ENCODE peak calls at places on chromosomes 2 and 18, in five cellular contexts. W is left ventricle myocardium inferior, H is OCI-LY7, Y is hepatocyte, O is aorta. Z is an unnamed sample.

GRCh38 chr2:43131051-43131889 is 95.1 kb downstream of the ZFP36L2 start:
- DNase-seq in Y (peak; percentile 91), O (peak; percentile 84), H (peak; percentile 93), W (peak; percentile 63), Z (peak; percentile 48)

GRCh38 chr2:112138143-112139032 is at the start of gene FBLN7:
- DNase-seq in O (no peak), H (no peak), Y (peak; percentile 32), W (no peak), Z (no peak)

GRCh38 chr18:903703-904102 is 968 bp upstream of the ADCYAP1 start:
- DNase-seq in W (peak; percentile 41), Y (peak; percentile 75), O (peak; percentile 88), H (no peak), Z (peak; percentile 8)

GRCh38 chr2:196131384-196131861 is 40.0 kb downstream of the STK17B start:
- DNase-seq in W (no peak), H (peak; percentile 86), O (no peak), Y (peak; percentile 28), Z (no peak)

GRCh38 chr18:35041752-35042379 is 653 bp downstream of the MAPRE2 start:
- DNase-seq in O (no peak), W (no peak), H (no peak), Y (no peak), Z (no peak)

GRCh38 chr2:3605013-3605961 is 10.4 kb downstream of the COLEC11 start:
- DNase-seq in Y (no peak), H (peak; percentile 86), W (no peak), O (peak; percentile 51), Z (no peak)

GRCh38 chr2:199405241-199405640 is 52.5 kb downstream of the SATB2 start:
- DNase-seq in H (no peak), O (no peak), Y (no peak), W (no peak), Z (no peak)

GRCh38 chr2:148969585-148970180 is 68.8 kb upstream of the LYPD6B start:
- DNase-seq in O (no peak), H (no peak), W (no peak), Y (no peak), Z (no peak)

GRCh38 chr2:216012133-216012829 is 1.1 kb downstream of the MREG start:
- DNase-seq in Y (peak; percentile 52), O (no peak), H (peak; percentile 7), W (no peak), Z (no peak)

GRCh38 chr2:3290655-3291054 is 87.0 kb downstream of the EIPR1 start:
- DNase-seq in H (no peak), O (no peak), W (no peak), Y (no peak), Z (no peak)

GRCh38 chr2:25586726-25587144 is 86.6 kb downstream of the DTNB start:
- DNase-seq in H (no peak), Y (no peak), O (no peak), W (no peak), Z (no peak)

GRCh38 chr18:57561728-57562423 is 24.6 kb downstream of the FECH start:
- DNase-seq in O (no peak), Y (peak; percentile 69), H (peak; percentile 55), W (no peak), Z (peak; percentile 0)

GRCh38 chr18:77062518-77063003 is 70.0 kb downstream of the MBP start:
- DNase-seq in Y (no peak), H (peak; percentile 77), O (no peak), W (no peak), Z (no peak)

GRCh38 chr2:202609381-202610145 is 25.2 kb upstream of the FAM117B start:
- DNase-seq in W (no peak), H (no peak), O (no peak), Y (no peak), Z (no peak)

GRCh38 chr2:172434821-172435607 is 7.6 kb downstream of the ITGA6 start:
- DNase-seq in H (peak; percentile 3), O (no peak), W (no peak), Y (no peak), Z (no peak)

GRCh38 chr2:234998404-234999211 is 46.8 kb downstream of the SH3BP4 start:
- DNase-seq in O (no peak), H (no peak), Y (peak; percentile 58), W (no peak), Z (no peak)

GRCh38 chr2:216373896-216374295 is 1.6 kb upstream of the MARCHF4 start:
- DNase-seq in H (no peak), O (no peak), Y (no peak), W (no peak), Z (no peak)

GRCh38 chr2:119112770-119113488 is 45.6 kb downstream of the C1QL2 start:
- DNase-seq in H (no peak), W (no peak), O (no peak), Y (no peak), Z (no peak)

GRCh38 chr2:129914538-129915302 is 64.7 kb upstream of the RAB6C start:
- DNase-seq in Y (no peak), O (no peak), H (no peak), W (no peak), Z (no peak)

DNA sequence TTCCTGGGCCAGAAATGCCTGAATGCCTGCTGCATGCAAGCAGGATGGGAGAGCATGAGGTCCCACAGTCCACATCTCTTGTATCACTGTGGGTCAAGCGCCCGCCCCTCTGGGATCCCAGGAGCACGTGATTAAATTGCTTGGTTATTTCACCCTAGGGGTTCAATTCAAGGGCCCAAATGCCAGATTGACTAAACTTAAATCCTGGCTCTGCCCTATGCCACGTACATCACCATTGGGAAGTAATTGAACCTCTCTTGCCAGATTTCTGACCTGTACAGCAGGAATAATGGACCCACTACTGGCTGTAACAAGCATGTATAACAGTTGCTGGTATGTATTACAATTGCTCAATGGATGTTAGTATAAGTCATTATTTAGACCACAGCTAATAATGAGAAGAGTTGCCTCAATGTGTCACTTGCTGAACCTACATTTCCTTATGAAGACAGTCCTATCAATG is 19.9 kb downstream of the FHL2 start:
- DNase-seq in O (no peak), H (no peak), W (no peak), Y (no peak), Z (no peak)
- H3K27ac ChIP-seq in O (no peak overlapping the region), H (no peak overlapping the region), W (peak overlapping the region; percentile 85), Y (no peak overlapping the region), Z (no peak overlapping the region)

GRCh38 chr18:47724186-47724975 is 206.1 kb downstream of the SMAD2 start:
- DNase-seq in W (no peak), O (no peak), H (no peak), Y (no peak), Z (no peak)
- H3K27ac ChIP-seq in W (no peak overlapping the region), O (no peak overlapping the region), H (no peak overlapping the region), Y (no peak overlapping the region), Z (no peak overlapping the region)

DNA sequence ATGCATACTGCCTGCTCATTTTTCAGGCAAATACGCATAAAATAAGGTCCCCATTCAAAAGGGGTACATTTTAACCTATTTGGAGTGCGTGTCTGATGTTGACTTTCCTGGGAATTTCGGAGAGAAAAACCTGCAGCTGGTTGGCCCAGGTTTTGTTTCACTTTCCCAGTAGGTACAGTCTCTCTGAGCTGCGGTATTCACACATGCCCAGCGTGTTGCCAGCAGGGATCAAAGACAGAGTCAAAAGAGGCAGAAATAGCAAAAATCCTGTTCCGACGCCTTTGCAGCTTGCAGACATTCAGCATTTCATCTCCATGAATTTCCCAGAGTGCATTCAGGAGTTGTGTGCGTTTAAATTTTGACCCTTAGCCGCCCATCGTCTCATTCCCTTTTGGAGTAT is 855.4 kb upstream of the CELF4 start:
- DNase-seq in W (no peak), H (no peak), Y (no peak), O (no peak), Z (no peak)
- H3K27ac ChIP-seq in W (no peak overlapping the region), H (no peak overlapping the region), Y (no peak overlapping the region), O (no peak overlapping the region), Z (no peak overlapping the region)

DNA sequence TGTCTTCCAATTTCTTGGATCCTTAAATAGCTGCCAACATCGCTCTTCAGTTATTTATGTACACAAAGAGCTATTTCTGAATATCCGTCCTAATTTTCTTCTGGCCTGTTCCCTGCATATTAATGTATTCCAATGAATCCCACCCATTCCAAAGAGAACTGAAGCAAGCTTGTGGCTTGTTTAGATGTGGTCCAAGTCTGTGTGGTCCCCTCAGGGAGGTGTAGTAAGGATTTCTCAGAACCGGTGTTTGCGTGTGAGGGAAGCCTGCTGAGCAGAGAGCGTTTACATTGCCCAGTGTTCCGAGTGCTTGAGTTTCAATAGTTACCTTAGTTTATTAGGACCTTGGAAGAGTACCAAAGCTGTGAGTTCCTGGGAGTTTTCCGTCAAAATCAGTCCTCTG is 25.1 kb upstream of the IL1R1 start:
- DNase-seq in W (no peak), H (no peak), Y (no peak), O (no peak), Z (no peak)
- H3K27ac ChIP-seq in W (peak overlapping the region; percentile 68), H (no peak overlapping the region), Y (peak overlapping the region; percentile 46), O (no peak overlapping the region), Z (no peak overlapping the region)

DNA sequence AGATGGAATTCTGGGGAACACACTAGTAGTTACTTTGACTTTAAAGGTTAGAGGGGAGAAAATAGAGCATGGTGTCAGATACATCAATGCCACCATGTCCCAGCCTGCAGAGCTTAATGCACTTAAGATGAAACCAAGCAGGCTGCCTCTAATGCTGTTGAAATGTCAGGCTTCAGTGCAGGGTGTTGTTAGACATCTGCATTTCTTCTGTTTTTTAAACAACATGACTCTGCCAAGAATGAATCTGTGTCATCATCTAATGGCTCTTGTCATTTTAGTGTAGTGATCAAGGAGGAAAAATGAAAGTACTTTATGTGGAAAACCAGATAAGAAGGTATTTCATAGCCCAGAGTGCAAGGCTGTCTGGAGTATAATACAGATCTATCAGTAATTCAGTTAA is 29.9 kb downstream of the LYPD1 start:
- DNase-seq in O (no peak), Y (no peak), W (no peak), H (no peak), Z (no peak)
- H3K27ac ChIP-seq in O (no peak overlapping the region), Y (no peak overlapping the region), W (no peak overlapping the region), H (no peak overlapping the region), Z (no peak overlapping the region)

GRCh38 chr2:217711236-217711635 is 291.6 kb downstream of the TNS1 start:
- DNase-seq in Y (no peak), O (no peak), W (no peak), H (no peak), Z (no peak)

GRCh38 chr2:217714268-217714643 is 288.5 kb downstream of the TNS1 start:
- DNase-seq in Y (no peak), W (peak; percentile 60), H (no peak), O (peak; percentile 87), Z (peak; percentile 84)

GRCh38 chr2:217715484-217715883 is 287.3 kb downstream of the TNS1 start:
- DNase-seq in W (no peak), O (no peak), Y (no peak), H (no peak), Z (no peak)

GRCh38 chr2:217712431-217712830 is 290.4 kb downstream of the TNS1 start:
- DNase-seq in W (no peak), H (no peak), Y (no peak), O (no peak), Z (no peak)

DNA sequence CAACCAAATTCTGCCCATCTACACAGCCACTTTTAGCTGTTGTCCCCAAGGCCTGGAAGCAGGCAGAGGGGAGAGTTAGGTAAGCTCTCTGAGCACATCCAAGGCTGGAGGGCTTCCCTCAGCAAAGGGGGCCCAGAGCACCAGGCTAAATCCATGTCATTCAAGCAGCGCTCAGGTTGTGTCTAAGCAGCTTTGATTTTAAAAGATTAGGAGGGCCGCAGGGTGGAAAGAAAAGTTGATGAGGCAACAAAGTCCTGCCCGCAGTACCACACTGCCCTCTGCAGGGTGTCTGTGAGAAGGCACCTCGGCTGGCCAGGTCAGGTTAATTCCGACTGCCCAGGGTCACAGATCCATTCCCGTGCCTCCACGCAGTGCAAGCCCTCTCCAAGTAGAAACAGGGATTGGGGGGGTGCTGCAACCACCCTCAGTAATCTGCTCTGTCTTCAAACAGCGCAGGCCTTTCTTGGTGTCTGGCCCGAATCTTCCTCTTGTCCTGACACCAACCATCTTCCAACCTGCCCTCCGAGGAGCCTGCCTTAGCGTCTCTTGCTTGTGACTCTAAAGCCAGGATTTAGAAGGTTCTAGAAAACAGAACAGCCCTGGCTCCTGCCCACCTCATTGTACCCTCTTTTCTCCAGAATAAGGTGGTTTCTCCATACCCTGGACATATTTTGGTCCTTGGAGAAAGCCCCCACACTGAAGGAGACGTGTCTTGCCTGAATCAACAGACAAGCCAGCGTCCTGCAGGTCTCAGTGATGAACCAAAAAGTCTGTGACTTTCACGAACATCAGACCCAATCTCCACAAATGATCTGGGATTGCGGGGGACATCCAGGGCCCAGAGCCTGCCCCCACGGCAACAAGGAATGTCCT is 289.2 kb downstream of the TNS1 start:
- DNase-seq in W (peak; percentile 81), O (peak; percentile 93), H (peak; percentile 36), Y (peak; percentile 84), Z (peak; percentile 78)
- H3K27ac ChIP-seq in W (peak overlapping the region; percentile 74), O (no peak overlapping the region), H (no peak overlapping the region), Y (peak overlapping the region; percentile 45), Z (peak overlapping the region; percentile 95)

Z was measured in substantia nigra.